ENCODE peak calls at places on chromosomes 16 and 17, in seven cellular contexts. One of them, this sample, is unnamed.

GRCh38 chr16:51154271-51155171 is 3.5 kb upstream of the SALL1 start:
- DNase-seq in GM23338: peak
- DNase-seq in tibial artery: no peak
- DNase-seq in brain microvascular endothelial cell: no peak
- DNase-seq in cardiac muscle cell: no peak
- DNase-seq in MM.1S: no peak
- DNase-seq in heart left ventricle: no peak
- DNase-seq in this sample: no peak

GRCh38 chr16:27945233-27945975 is 118.1 kb downstream of the GSG1L start:
- DNase-seq in heart left ventricle: no peak
- DNase-seq in cardiac muscle cell: no peak
- DNase-seq in brain microvascular endothelial cell: no peak
- DNase-seq in GM23338: peak
- DNase-seq in tibial artery: no peak
- DNase-seq in MM.1S: no peak
- DNase-seq in this sample: no peak

GRCh38 chr17:52106070-52106469 is 52.4 kb downstream of the CA10 start:
- DNase-seq in heart left ventricle: no peak
- DNase-seq in brain microvascular endothelial cell: no peak
- DNase-seq in tibial artery: no peak
- DNase-seq in GM23338: no peak
- DNase-seq in MM.1S: no peak
- DNase-seq in cardiac muscle cell: no peak
- DNase-seq in this sample: no peak

GRCh38 chr16:50742521-50743150 is 750 bp downstream of the CYLD start:
- DNase-seq in MM.1S: peak
- DNase-seq in heart left ventricle: peak
- DNase-seq in GM23338: peak
- DNase-seq in tibial artery: peak
- DNase-seq in brain microvascular endothelial cell: no peak
- DNase-seq in cardiac muscle cell: peak
- DNase-seq in this sample: no peak

GRCh38 chr17:17873450-17873991 is 36.7 kb upstream of the SREBF1 start:
- DNase-seq in brain microvascular endothelial cell: no peak
- DNase-seq in MM.1S: no peak
- DNase-seq in heart left ventricle: no peak
- DNase-seq in cardiac muscle cell: no peak
- DNase-seq in tibial artery: no peak
- DNase-seq in GM23338: no peak
- DNase-seq in this sample: no peak

GRCh38 chr16:1180772-1181714 is 28.1 kb downstream of the CACNA1H start:
- DNase-seq in cardiac muscle cell: no peak
- DNase-seq in tibial artery: peak
- DNase-seq in MM.1S: no peak
- DNase-seq in brain microvascular endothelial cell: no peak
- DNase-seq in heart left ventricle: peak
- DNase-seq in GM23338: no peak
- DNase-seq in this sample: no peak

GRCh38 chr17:6213859-6214258 is 143.7 kb downstream of the WSCD1 start:
- DNase-seq in cardiac muscle cell: no peak
- DNase-seq in heart left ventricle: no peak
- DNase-seq in brain microvascular endothelial cell: no peak
- DNase-seq in tibial artery: no peak
- DNase-seq in MM.1S: no peak
- DNase-seq in GM23338: no peak
- DNase-seq in this sample: no peak

GRCh38 chr16:87265261-87265660 is 51.9 kb downstream of the C16orf95 start:
- DNase-seq in MM.1S: no peak
- DNase-seq in tibial artery: peak
- DNase-seq in brain microvascular endothelial cell: no peak
- DNase-seq in GM23338: no peak
- DNase-seq in heart left ventricle: no peak
- DNase-seq in cardiac muscle cell: no peak
- DNase-seq in this sample: no peak

GRCh38 chr16:19804538-19805323 is 79.9 kb downstream of the GPRC5B start:
- DNase-seq in MM.1S: no peak
- DNase-seq in brain microvascular endothelial cell: no peak
- DNase-seq in cardiac muscle cell: peak
- DNase-seq in GM23338: peak
- DNase-seq in heart left ventricle: peak
- DNase-seq in tibial artery: peak
- DNase-seq in this sample: peak

GRCh38 chr17:75181608-75182318 is 996 bp downstream of the SUMO2 start:
- DNase-seq in tibial artery: peak
- DNase-seq in brain microvascular endothelial cell: no peak
- DNase-seq in heart left ventricle: no peak
- DNase-seq in GM23338: peak
- DNase-seq in cardiac muscle cell: peak
- DNase-seq in MM.1S: peak
- DNase-seq in this sample: peak

GRCh38 chr17:17044846-17045561 is 2.7 kb downstream of the MPRIP start:
- DNase-seq in tibial artery: peak
- DNase-seq in MM.1S: peak
- DNase-seq in cardiac muscle cell: peak
- DNase-seq in GM23338: peak
- DNase-seq in brain microvascular endothelial cell: peak
- DNase-seq in heart left ventricle: peak
- DNase-seq in this sample: no peak

GRCh38 chr17:38425744-38426143 is 2.5 kb upstream of the ARHGAP23 start:
- DNase-seq in tibial artery: no peak
- DNase-seq in MM.1S: no peak
- DNase-seq in cardiac muscle cell: peak
- DNase-seq in heart left ventricle: peak
- DNase-seq in GM23338: no peak
- DNase-seq in brain microvascular endothelial cell: no peak
- DNase-seq in this sample: no peak

GRCh38 chr16:73125860-73126259 is 77.9 kb upstream of the ZFHX3 start:
- DNase-seq in tibial artery: no peak
- DNase-seq in brain microvascular endothelial cell: peak
- DNase-seq in cardiac muscle cell: peak
- DNase-seq in heart left ventricle: no peak
- DNase-seq in MM.1S: no peak
- DNase-seq in GM23338: no peak
- DNase-seq in this sample: no peak

GRCh38 chr17:44759096-44759915 is 518 bp downstream of the ADAM11 start:
- DNase-seq in brain microvascular endothelial cell: no peak
- DNase-seq in cardiac muscle cell: no peak
- DNase-seq in tibial artery: no peak
- DNase-seq in heart left ventricle: no peak
- DNase-seq in GM23338: no peak
- DNase-seq in MM.1S: no peak
- DNase-seq in this sample: no peak

GRCh38 chr17:61575352-61575975 is 15.6 kb downstream of the NACA2 start:
- DNase-seq in GM23338: no peak
- DNase-seq in heart left ventricle: no peak
- DNase-seq in MM.1S: no peak
- DNase-seq in cardiac muscle cell: no peak
- DNase-seq in brain microvascular endothelial cell: no peak
- DNase-seq in tibial artery: no peak
- DNase-seq in this sample: no peak

GRCh38 chr17:38418693-38419507 is 9.4 kb upstream of the ARHGAP23 start:
- DNase-seq in tibial artery: no peak
- DNase-seq in heart left ventricle: no peak
- DNase-seq in MM.1S: no peak
- DNase-seq in brain microvascular endothelial cell: no peak
- DNase-seq in GM23338: peak
- DNase-seq in cardiac muscle cell: no peak
- DNase-seq in this sample: peak

GRCh38 chr17:34519286-34519685 is 60.1 kb upstream of the TMEM132E start:
- DNase-seq in GM23338: peak
- DNase-seq in heart left ventricle: no peak
- DNase-seq in cardiac muscle cell: peak
- DNase-seq in MM.1S: peak
- DNase-seq in brain microvascular endothelial cell: no peak
- DNase-seq in tibial artery: no peak
- DNase-seq in this sample: no peak
- TF ChIP-seq CTCF in GM23338: peak
- TF ChIP-seq CTCF in heart left ventricle: peak
- TF ChIP-seq CTCF in cardiac muscle cell: peak
- TF ChIP-seq CTCF in MM.1S: peak
- TF ChIP-seq CTCF in brain microvascular endothelial cell: no peak
- TF ChIP-seq CTCF in tibial artery: no peak
- TF ChIP-seq CTCF in this sample: no peak

GRCh38 chr17:58532555-58532951 is 18.1 kb upstream of the MTMR4 start:
- DNase-seq in heart left ventricle: no peak
- DNase-seq in tibial artery: no peak
- DNase-seq in cardiac muscle cell: no peak
- DNase-seq in brain microvascular endothelial cell: no peak
- DNase-seq in GM23338: no peak
- DNase-seq in MM.1S: no peak
- DNase-seq in this sample: no peak
- H3K4me3 ChIP-seq in heart left ventricle: peak
- H3K4me3 ChIP-seq in tibial artery: peak
- H3K4me3 ChIP-seq in cardiac muscle cell: peak
- H3K4me3 ChIP-seq in brain microvascular endothelial cell: no peak
- H3K4me3 ChIP-seq in GM23338: peak
- H3K4me3 ChIP-seq in MM.1S: no peak
- H3K4me3 ChIP-seq in this sample: no peak

GRCh38 chr17:10114931-10115535 is 83.4 kb downstream of the GAS7 start:
- DNase-seq in cardiac muscle cell: peak
- DNase-seq in heart left ventricle: peak
- DNase-seq in MM.1S: no peak
- DNase-seq in GM23338: no peak
- DNase-seq in brain microvascular endothelial cell: peak
- DNase-seq in tibial artery: peak
- DNase-seq in this sample: no peak
- H3K27ac ChIP-seq in cardiac muscle cell: no peak
- H3K27ac ChIP-seq in heart left ventricle: peak
- H3K27ac ChIP-seq in MM.1S: peak
- H3K27ac ChIP-seq in GM23338: no peak
- H3K27ac ChIP-seq in brain microvascular endothelial cell: peak
- H3K27ac ChIP-seq in tibial artery: peak
- H3K27ac ChIP-seq in this sample: no peak

DNA sequence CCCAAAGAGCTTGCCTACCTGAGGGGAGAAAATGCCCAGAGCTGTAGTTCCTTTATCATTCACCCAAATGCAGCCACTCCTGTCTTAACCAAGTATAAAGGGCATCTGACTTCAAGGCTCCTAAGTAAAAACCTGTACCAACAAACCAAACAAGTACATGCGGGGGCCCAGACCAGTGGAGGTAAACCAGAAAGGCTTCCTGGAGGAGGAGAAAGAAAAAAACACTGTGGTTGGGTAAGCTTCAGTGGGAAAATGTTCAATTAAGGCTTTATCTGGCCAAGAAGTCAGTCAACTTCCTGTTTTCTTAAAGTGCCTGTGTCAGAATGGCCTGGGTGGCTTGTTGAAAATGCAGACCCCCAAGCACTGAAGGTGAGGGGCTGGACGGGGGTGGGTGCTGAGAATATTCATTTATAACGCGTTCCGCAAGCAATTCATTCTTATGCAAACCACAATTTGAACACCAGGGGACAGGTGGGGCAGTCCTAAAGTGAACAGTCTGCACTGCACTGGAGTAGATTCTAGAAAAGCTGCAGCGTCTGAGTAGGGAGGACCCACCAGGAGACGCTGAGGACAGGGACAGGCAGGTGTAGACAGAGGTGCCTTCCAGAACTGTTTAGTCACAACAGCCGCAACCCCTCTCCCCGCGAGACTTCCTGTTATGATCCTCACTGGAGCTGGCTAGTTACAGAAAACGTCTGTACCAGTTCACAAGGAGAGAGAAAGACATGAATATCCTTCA is 467.1 kb downstream of the SOX9 start:
- DNase-seq in tibial artery: no peak
- DNase-seq in brain microvascular endothelial cell: peak
- DNase-seq in heart left ventricle: no peak
- DNase-seq in MM.1S: peak
- DNase-seq in cardiac muscle cell: peak
- DNase-seq in GM23338: no peak
- DNase-seq in this sample: no peak
- TF ChIP-seq CTCF in tibial artery: no peak
- TF ChIP-seq CTCF in brain microvascular endothelial cell: peak
- TF ChIP-seq CTCF in heart left ventricle: no peak
- TF ChIP-seq CTCF in MM.1S: peak
- TF ChIP-seq CTCF in cardiac muscle cell: peak
- TF ChIP-seq CTCF in GM23338: no peak
- TF ChIP-seq CTCF in this sample: no peak

GRCh38 chr16:80711406-80711805 is 93.0 kb downstream of the CDYL2 start:
- DNase-seq in brain microvascular endothelial cell: no peak
- DNase-seq in heart left ventricle: no peak
- DNase-seq in MM.1S: no peak
- DNase-seq in cardiac muscle cell: no peak
- DNase-seq in GM23338: no peak
- DNase-seq in tibial artery: no peak
- DNase-seq in this sample: no peak

GRCh38 chr16:80707686-80708085 is 96.7 kb downstream of the CDYL2 start:
- DNase-seq in GM23338: no peak
- DNase-seq in heart left ventricle: no peak
- DNase-seq in cardiac muscle cell: no peak
- DNase-seq in brain microvascular endothelial cell: no peak
- DNase-seq in MM.1S: no peak
- DNase-seq in tibial artery: no peak
- DNase-seq in this sample: no peak

GRCh38 chr16:80710918-80711317 is 93.5 kb downstream of the CDYL2 start:
- DNase-seq in MM.1S: no peak
- DNase-seq in GM23338: no peak
- DNase-seq in cardiac muscle cell: no peak
- DNase-seq in heart left ventricle: no peak
- DNase-seq in tibial artery: no peak
- DNase-seq in brain microvascular endothelial cell: no peak
- DNase-seq in this sample: no peak

GRCh38 chr16:80705596-80705995 is 98.8 kb downstream of the CDYL2 start:
- DNase-seq in heart left ventricle: no peak
- DNase-seq in GM23338: no peak
- DNase-seq in cardiac muscle cell: no peak
- DNase-seq in tibial artery: no peak
- DNase-seq in MM.1S: no peak
- DNase-seq in brain microvascular endothelial cell: no peak
- DNase-seq in this sample: no peak

GRCh38 chr16:80708823-80709222 is 95.6 kb downstream of the CDYL2 start:
- DNase-seq in brain microvascular endothelial cell: no peak
- DNase-seq in MM.1S: no peak
- DNase-seq in cardiac muscle cell: no peak
- DNase-seq in heart left ventricle: no peak
- DNase-seq in tibial artery: no peak
- DNase-seq in GM23338: no peak
- DNase-seq in this sample: no peak
- H3K4me3 ChIP-seq in brain microvascular endothelial cell: no peak
- H3K4me3 ChIP-seq in MM.1S: no peak
- H3K4me3 ChIP-seq in cardiac muscle cell: no peak
- H3K4me3 ChIP-seq in heart left ventricle: no peak
- H3K4me3 ChIP-seq in tibial artery: no peak
- H3K4me3 ChIP-seq in GM23338: no peak
- H3K4me3 ChIP-seq in this sample: no peak

GRCh38 chr16:84729716-84730320 is 30.0 kb downstream of the USP10 start:
- DNase-seq in MM.1S: no peak
- DNase-seq in cardiac muscle cell: no peak
- DNase-seq in brain microvascular endothelial cell: no peak
- DNase-seq in tibial artery: no peak
- DNase-seq in GM23338: no peak
- DNase-seq in heart left ventricle: no peak
- DNase-seq in this sample: no peak
- H3K27ac ChIP-seq in MM.1S: no peak
- H3K27ac ChIP-seq in cardiac muscle cell: peak
- H3K27ac ChIP-seq in brain microvascular endothelial cell: peak
- H3K27ac ChIP-seq in tibial artery: peak
- H3K27ac ChIP-seq in GM23338: peak
- H3K27ac ChIP-seq in heart left ventricle: peak
- H3K27ac ChIP-seq in this sample: peak